ENCODE peak calls at places on chromosomes 13 and 19, in seven cellular contexts. Z is pancreas, N is glutamatergic neuron, B is cardiac muscle cell, H is HCT116, U is epithelial cell of esophagus, Y is GM12864. I is an unnamed sample.

GRCh38 chr19:13441810-13442512 is 64.3 kb downstream of the CACNA1A start:
- DNase-seq in U (peak; percentile 40), H (no peak), Z (peak; percentile 23), Y (no peak), N (no peak), B (peak; percentile 90), I (peak; percentile 67)

GRCh38 chr13:78602561-78603239 is 652 bp downstream of the POU4F1 start:
- DNase-seq in Z (no peak), N (no peak), H (no peak), B (no peak), Y (no peak), U (no peak), I (no peak)

GRCh38 chr19:20245309-20245708 is 78.3 kb downstream of the ZNF486 start:
- DNase-seq in N (no peak), H (no peak), U (no peak), Z (no peak), Y (no peak), B (no peak), I (no peak)

GRCh38 chr19:810077-810855 is 11.5 kb downstream of the PLPPR3 start:
- DNase-seq in N (no peak), Z (no peak), U (no peak), B (no peak), Y (no peak), H (no peak), I (no peak)

GRCh38 chr19:10544242-10544752 is 593 bp downstream of the ATG4D start:
- DNase-seq in U (no peak), Z (peak; percentile 73), B (no peak), Y (no peak), N (no peak), H (no peak), I (no peak)

GRCh38 chr19:55600336-55601028 is 394 bp downstream of the ZNF524 start:
- DNase-seq in N (peak; percentile 89), B (peak; percentile 92), Y (no peak), U (no peak), H (no peak), Z (no peak), I (peak; percentile 85)

GRCh38 chr13:114125589-114125988 is 6.8 kb downstream of the RASA3 start:
- DNase-seq in Y (no peak), U (no peak), Z (no peak), N (no peak), H (no peak), B (no peak), I (no peak)

GRCh38 chr13:78603240-78603947 is at the start of gene POU4F1:
- DNase-seq in U (peak; percentile 78), H (no peak), Y (peak; percentile 40), Z (no peak), N (peak; percentile 95), B (peak; percentile 71), I (peak; percentile 82)

GRCh38 chr13:98228661-98229349 is 51.7 kb upstream of the RNF113B start:
- DNase-seq in B (no peak), Z (no peak), U (no peak), Y (no peak), N (no peak), H (no peak), I (no peak)

GRCh38 chr19:12872941-12873890 is 8.0 kb downstream of the DNASE2 start:
- DNase-seq in H (no peak), N (peak; percentile 59), Z (peak; percentile 79), B (no peak), Y (no peak), U (peak; percentile 95), I (no peak)

GRCh38 chr19:21908066-21908465 is 72.1 kb upstream of the ZNF43 start:
- DNase-seq in H (no peak), N (no peak), B (no peak), Y (no peak), Z (no peak), U (no peak), I (no peak)

GRCh38 chr19:42695811-42696503 is 44.3 kb downstream of the PSG3 start:
- DNase-seq in N (no peak), H (no peak), Y (no peak), B (no peak), U (no peak), Z (no peak), I (no peak)

GRCh38 chr13:99432637-99433542 is 68.4 kb upstream of the TM9SF2 start:
- DNase-seq in N (no peak), U (peak; percentile 76), H (peak; percentile 36), B (peak; percentile 21), Y (peak; percentile 92), Z (no peak), I (peak; percentile 50)

DNA sequence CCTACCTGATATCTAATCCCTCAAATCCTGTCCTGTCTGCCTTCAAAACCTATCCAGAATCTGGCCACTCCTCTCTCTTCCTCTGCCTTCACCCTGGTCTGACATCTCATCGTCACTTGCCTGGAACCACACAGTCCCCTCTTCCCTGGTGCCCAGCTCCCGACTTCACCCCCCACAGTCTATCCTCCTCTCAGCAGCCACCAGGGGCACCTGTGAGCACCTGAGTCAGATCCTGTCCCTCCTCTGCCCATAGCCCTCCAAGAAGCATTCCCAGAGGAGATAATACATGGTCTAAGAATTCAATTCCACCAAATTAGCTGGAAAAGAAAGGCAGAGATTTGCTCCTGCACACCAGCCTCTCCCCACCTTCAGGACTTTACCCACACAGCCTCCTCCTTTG is 48.9 kb downstream of the ZNRF4 start:
- DNase-seq in N (no peak), B (no peak), Y (no peak), Z (no peak), U (no peak), H (no peak), I (no peak)
- TF ChIP-seq CTCF in N (no peak), B (peak; percentile 12), Y (peak; percentile 36), Z (no peak), U (peak; percentile 18), H (peak; percentile 46), I (no peak)

DNA sequence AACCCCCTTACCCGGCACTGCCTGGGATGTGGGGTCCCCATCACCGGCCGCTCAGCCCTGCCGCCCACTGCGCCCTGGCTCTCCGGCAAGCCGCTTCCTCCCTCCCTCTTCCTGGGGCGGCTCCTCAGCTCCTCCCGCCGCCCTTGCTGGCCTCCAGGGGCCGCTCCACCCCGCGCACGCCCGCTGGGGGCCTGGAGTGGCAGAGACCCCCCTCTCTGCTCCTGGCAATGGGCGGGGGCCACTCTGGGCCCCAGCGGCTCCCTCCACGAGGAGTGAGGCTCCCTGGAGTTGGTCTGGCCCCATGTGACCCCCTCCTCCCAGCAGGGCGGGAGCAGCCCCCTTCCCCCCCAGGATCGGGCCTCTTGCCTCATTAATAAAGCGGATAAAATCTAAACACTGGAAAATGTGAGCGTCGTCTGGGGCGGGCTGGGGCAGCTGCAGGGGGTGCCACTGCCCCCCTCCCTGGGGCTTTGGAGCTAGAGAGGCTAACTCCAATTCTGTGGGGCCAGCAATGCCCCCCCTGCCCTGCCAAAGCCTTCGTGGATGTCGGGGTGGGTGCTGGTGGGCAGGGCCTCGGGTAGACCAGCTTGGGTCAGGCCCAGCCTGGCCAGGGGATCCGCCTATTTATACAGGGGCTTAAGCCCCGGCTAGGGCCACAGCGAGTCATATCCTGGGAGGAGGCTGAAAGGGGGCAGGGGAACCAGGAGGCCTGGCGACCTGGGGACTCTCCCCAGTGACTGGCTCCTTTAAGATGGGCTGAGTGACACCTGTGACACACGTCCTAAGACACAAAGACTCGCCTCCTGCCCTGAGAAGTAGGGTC is at the start of gene PTGER1:
- DNase-seq in Z (no peak), Y (no peak), H (peak; percentile 21), B (peak; percentile 34), N (peak; percentile 54), U (peak; percentile 37), I (peak; percentile 63)
- TF ChIP-seq CTCF in Z (no peak), Y (peak; percentile 23), H (peak; percentile 51), B (peak; percentile 50), N (no peak), U (peak; percentile 29), I (no peak)

GRCh38 chr19:38650911-38651584 is 3.6 kb downstream of the ACTN4 start:
- DNase-seq in N (no peak), U (peak; percentile 62), Y (no peak), H (no peak), B (no peak), Z (no peak), I (no peak)
- TF ChIP-seq CTCF in N (no peak), U (no peak), Y (no peak), H (no peak), B (no peak), Z (no peak), I (no peak)

GRCh38 chr13:96796234-96796633 is 198.0 kb downstream of the OXGR1 start:
- DNase-seq in H (no peak), U (peak; percentile 17), Y (no peak), Z (no peak), N (no peak), B (no peak), I (no peak)
- TF ChIP-seq CTCF in H (peak; percentile 2), U (peak; percentile 34), Y (no peak), Z (no peak), N (peak; percentile 20), B (no peak), I (no peak)

GRCh38 chr19:50720181-50720920 is 749 bp upstream of the SHANK1 start:
- DNase-seq in Y (no peak), U (no peak), N (no peak), Z (no peak), H (no peak), B (no peak), I (no peak)
- TF ChIP-seq CTCF in Y (no peak), U (no peak), N (no peak), Z (no peak), H (no peak), B (no peak), I (no peak)

GRCh38 chr13:44389856-44390255 is 16.2 kb downstream of the SERP2 start:
- DNase-seq in U (no peak), Z (no peak), H (no peak), N (no peak), Y (no peak), B (no peak), I (no peak)

GRCh38 chr13:44385847-44386246 is 12.2 kb downstream of the SERP2 start:
- DNase-seq in B (peak; percentile 22), Y (no peak), U (no peak), N (no peak), H (no peak), Z (no peak), I (no peak)

GRCh38 chr13:44388427-44388826 is 14.8 kb downstream of the SERP2 start:
- DNase-seq in Z (no peak), B (peak; percentile 89), N (peak; percentile 83), U (no peak), H (no peak), Y (no peak), I (no peak)

GRCh38 chr13:44386932-44387556 is 13.4 kb downstream of the SERP2 start:
- DNase-seq in N (no peak), H (no peak), U (no peak), Z (no peak), B (peak; percentile 29), Y (no peak), I (no peak)

DNA sequence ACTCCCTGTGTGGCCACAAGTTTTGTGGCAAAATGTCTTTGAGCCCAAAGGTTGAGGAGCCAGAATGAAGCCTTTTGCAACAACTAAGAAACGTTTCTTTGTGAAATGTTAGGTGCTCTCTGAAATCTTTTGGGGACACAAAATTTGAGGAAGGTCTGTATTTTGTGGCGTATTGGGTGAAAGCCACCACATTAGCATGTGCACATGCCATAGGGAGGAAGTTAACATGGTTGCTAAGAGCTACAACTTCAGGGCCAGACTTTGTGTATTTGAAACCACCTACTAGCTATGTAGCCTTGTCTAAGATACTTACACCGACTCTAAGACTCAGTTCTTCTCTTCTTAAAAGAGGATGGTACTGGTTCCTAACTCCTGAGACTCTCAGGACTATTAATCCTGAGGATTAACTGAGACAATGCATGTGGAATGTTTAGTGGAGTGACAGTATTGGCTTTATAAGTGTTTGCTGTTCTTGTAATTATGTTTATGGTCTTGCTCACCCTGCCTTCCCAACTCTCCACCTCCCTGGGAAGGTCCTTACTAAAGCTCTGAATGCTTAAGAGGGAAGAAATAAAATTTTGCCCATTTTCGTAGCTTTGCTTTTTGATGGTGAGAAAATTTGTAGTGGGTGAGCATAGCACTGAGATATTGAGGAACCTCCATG is 15.5 kb downstream of the SERP2 start:
- DNase-seq in H (no peak), B (no peak), N (no peak), Z (no peak), U (no peak), Y (no peak), I (no peak)
- TF ChIP-seq CTCF in H (no peak), B (no peak), N (no peak), Z (no peak), U (no peak), Y (no peak), I (no peak)